ENCODE peak calls at places on chromosomes 7 and 10, in eight cellular contexts. M is WERI-Rb-1, N is astrocyte, E is small intestine, C is GM23248, J is lower lobe of right lung, G is osteoblast, Y is fibroblast of lung. P is an unnamed sample.

GRCh38 chr10:24958701-24959392 is 6.4 kb upstream of the PRTFDC1 start:
- DNase-seq in C (peak), G (peak), Y (peak), J (no peak), E (no peak), N (peak), M (no peak), P (no peak)

GRCh38 chr7:71739520-71740195 is 607.7 kb downstream of the GALNT17 start:
- DNase-seq in N (no peak), J (no peak), M (no peak), G (no peak), E (no peak), C (no peak), Y (no peak), P (no peak)

GRCh38 chr7:38274927-38275326 is 1.5 kb upstream of the TARP start:
- DNase-seq in G (no peak), N (no peak), E (no peak), Y (no peak), M (no peak), J (no peak), C (no peak), P (no peak)

GRCh38 chr10:79930751-79931150 is 18.2 kb downstream of the SFTPD start:
- DNase-seq in N (no peak), Y (no peak), C (no peak), E (no peak), J (no peak), M (no peak), G (no peak), P (no peak)

GRCh38 chr7:55369427-55369826 is 4.3 kb downstream of the LANCL2 start:
- DNase-seq in C (peak), E (no peak), G (peak), M (no peak), Y (peak), N (peak), J (no peak), P (no peak)

GRCh38 chr10:74854610-74855009 is 28.2 kb downstream of the KAT6B start:
- DNase-seq in J (no peak), N (no peak), G (no peak), C (no peak), E (no peak), M (no peak), Y (no peak), P (no peak)

GRCh38 chr7:43140186-43140585 is 27.7 kb downstream of the HECW1 start:
- DNase-seq in J (no peak), E (no peak), N (no peak), M (no peak), G (no peak), C (no peak), Y (no peak), P (no peak)

GRCh38 chr7:44576228-44576627 is 2.5 kb upstream of the DDX56 start:
- DNase-seq in M (no peak), E (no peak), C (no peak), J (no peak), N (no peak), G (peak), Y (no peak), P (no peak)

GRCh38 chr10:22606164-22606614 is 108.2 kb downstream of the PIP4K2A start:
- DNase-seq in G (no peak), E (peak), Y (no peak), N (peak), C (peak), J (peak), M (no peak), P (no peak)

GRCh38 chr10:44033008-44033407 is 351.9 kb downstream of the CXCL12 start:
- DNase-seq in E (no peak), G (no peak), N (peak), C (peak), Y (peak), J (no peak), M (no peak), P (no peak)

GRCh38 chr10:125117941-125118630 is 42.3 kb downstream of the CTBP2 start:
- DNase-seq in C (peak), M (no peak), N (no peak), G (no peak), E (peak), Y (peak), J (no peak), P (no peak)

GRCh38 chr10:18312385-18313145 is 172.3 kb downstream of the CACNB2 start:
- DNase-seq in M (no peak), G (no peak), C (peak), Y (peak), N (peak), J (no peak), E (peak), P (no peak)

GRCh38 chr10:28378986-28379585 is 76.2 kb upstream of the MPP7 start:
- DNase-seq in C (no peak), M (no peak), J (no peak), Y (no peak), E (no peak), G (no peak), N (no peak), P (no peak)

GRCh38 chr10:99809931-99810615 is 27.6 kb downstream of the ABCC2 start:
- DNase-seq in N (no peak), J (no peak), E (no peak), C (peak), G (no peak), M (no peak), Y (peak), P (no peak)

GRCh38 chr10:127577376-127577775 is 28.3 kb downstream of the NPS start:
- DNase-seq in N (peak), Y (peak), M (no peak), C (peak), E (no peak), J (no peak), G (no peak), P (no peak)

GRCh38 chr7:18638594-18639452 is 143.3 kb downstream of the HDAC9 start:
- DNase-seq in M (no peak), E (no peak), J (no peak), G (no peak), Y (peak), N (peak), C (peak), P (no peak)

GRCh38 chr10:78304091-78305045 is 270.7 kb downstream of the RPS24 start:
- DNase-seq in J (no peak), M (no peak), N (no peak), E (no peak), Y (no peak), G (no peak), C (no peak), P (no peak)

GRCh38 chr7:2652736-2653060 is 20.9 kb downstream of the TTYH3 start:
- DNase-seq in Y (no peak), E (no peak), G (no peak), N (no peak), M (no peak), J (no peak), C (no peak), P (no peak)
- H3K4me3 ChIP-seq in Y (no peak), E (no peak), G (no peak), N (no peak), M (no peak), J (no peak), C (no peak), P (no peak)

GRCh38 chr7:101402081-101402779 is 39.6 kb downstream of the COL26A1 start:
- DNase-seq in G (peak), J (no peak), Y (no peak), N (peak), E (no peak), C (peak), M (no peak), P (no peak)
- H3K27ac ChIP-seq in G (no peak), J (no peak), Y (no peak), N (no peak), E (no peak), C (no peak), M (no peak), P (no peak)

GRCh38 chr10:88978463-88978862 is 12.1 kb upstream of the FAS start:
- DNase-seq in G (no peak), J (no peak), Y (no peak), M (no peak), E (no peak), N (no peak), C (no peak), P (no peak)

GRCh38 chr10:88974012-88974411 is 16.6 kb upstream of the FAS start:
- DNase-seq in Y (peak), C (peak), E (no peak), M (no peak), G (no peak), J (no peak), N (peak), P (no peak)

GRCh38 chr10:88971668-88972067 is 18.9 kb upstream of the FAS start:
- DNase-seq in Y (peak), C (peak), G (no peak), M (no peak), N (no peak), E (no peak), J (no peak), P (no peak)

GRCh38 chr10:88975377-88975720 is 15.2 kb upstream of the FAS start:
- DNase-seq in E (no peak), M (no peak), Y (no peak), N (no peak), G (no peak), J (no peak), C (peak), P (no peak)

DNA sequence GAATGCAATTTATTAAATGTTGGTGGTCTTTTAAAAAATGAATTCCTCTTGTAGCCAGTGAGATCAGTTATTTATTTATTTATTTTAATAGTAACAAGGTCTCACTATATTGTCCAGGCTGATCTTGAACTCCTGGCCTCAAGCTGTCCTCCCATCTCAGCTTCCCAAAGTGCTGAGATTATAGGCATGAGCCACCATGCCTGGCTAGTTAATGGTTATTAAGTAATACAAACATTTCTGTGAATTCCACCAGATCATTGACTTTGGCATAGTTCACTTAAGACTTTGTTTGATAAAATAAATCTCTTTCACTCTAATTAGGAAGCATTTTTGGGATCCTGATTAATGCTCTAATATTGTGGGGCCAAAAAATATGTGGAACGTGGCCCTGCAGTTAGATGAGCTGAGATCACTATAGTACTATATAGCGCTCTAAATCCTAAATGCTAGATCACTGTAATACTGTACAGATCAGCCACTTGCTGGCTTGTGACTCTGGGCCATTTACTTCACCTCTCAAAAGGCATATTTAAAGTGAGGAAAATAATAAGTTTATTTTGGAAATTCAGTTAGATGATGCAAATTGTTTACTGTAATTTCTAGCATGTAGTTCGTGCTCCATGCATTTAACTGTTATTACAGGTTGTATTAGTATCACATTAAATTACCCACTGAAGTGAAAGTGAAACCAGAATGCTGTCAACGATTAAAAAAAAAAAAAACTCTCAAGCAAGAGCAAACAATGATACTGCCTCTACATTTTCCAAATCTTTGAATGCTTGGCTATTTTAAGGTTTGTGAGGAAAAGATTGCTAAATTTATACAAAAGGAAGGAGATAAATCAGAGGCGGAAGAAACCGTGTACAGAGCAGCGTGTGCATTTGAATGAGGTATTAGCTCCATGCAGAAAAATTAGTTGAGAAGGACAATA is 15.9 kb upstream of the FAS start:
- DNase-seq in M (no peak), C (peak), N (no peak), J (no peak), E (peak), G (no peak), Y (peak), P (no peak)
- H3K4me3 ChIP-seq in M (no peak), C (peak), N (peak), J (peak), E (no peak), G (peak), Y (peak), P (peak)

GRCh38 chr10:110259317-110259716 is 45.4 kb downstream of the SMNDC1 start:
- DNase-seq in N (no peak), M (no peak), E (no peak), Y (no peak), J (no peak), C (no peak), G (no peak), P (no peak)

GRCh38 chr10:110265573-110266193 is 39.0 kb downstream of the SMNDC1 start:
- DNase-seq in G (no peak), E (no peak), C (no peak), Y (no peak), M (peak), N (no peak), J (no peak), P (no peak)

GRCh38 chr10:110258542-110258941 is 46.2 kb downstream of the SMNDC1 start:
- DNase-seq in C (no peak), J (no peak), E (no peak), Y (no peak), M (no peak), G (no peak), N (no peak), P (no peak)

GRCh38 chr10:110263164-110263563 is 41.6 kb downstream of the SMNDC1 start:
- DNase-seq in N (no peak), C (no peak), G (no peak), M (no peak), J (no peak), Y (no peak), E (no peak), P (no peak)

GRCh38 chr10:110260746-110261477 is 43.8 kb downstream of the SMNDC1 start:
- DNase-seq in M (no peak), C (peak), J (no peak), Y (peak), N (peak), E (no peak), G (no peak), P (no peak)
- H3K27ac ChIP-seq in M (no peak), C (no peak), J (no peak), Y (no peak), N (no peak), E (no peak), G (no peak), P (no peak)

DNA sequence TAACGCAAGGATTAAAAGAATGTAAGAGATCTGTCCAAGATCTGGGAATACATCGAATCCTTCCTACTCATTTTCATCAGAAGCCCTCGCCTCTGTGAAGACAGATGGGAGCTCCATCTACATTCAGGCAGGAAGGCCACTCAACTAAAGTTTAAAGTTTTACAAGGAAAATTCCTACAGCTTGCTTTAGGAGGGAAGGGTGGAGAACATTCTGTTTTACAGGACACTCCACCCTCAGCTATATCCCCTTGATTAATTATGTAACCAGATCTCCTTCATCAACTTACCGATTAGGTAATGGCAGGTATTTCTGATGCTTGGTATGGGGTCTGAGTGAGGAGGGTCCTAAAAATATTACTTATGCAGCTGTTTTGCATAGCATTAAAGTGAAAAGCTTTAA is 5.6 kb upstream of the AHR start:
- DNase-seq in N (no peak), C (no peak), G (no peak), M (no peak), J (no peak), E (no peak), Y (no peak), P (no peak)
- H3K4me3 ChIP-seq in N (no peak), C (no peak), G (no peak), M (no peak), J (no peak), E (no peak), Y (no peak), P (no peak)

DNA sequence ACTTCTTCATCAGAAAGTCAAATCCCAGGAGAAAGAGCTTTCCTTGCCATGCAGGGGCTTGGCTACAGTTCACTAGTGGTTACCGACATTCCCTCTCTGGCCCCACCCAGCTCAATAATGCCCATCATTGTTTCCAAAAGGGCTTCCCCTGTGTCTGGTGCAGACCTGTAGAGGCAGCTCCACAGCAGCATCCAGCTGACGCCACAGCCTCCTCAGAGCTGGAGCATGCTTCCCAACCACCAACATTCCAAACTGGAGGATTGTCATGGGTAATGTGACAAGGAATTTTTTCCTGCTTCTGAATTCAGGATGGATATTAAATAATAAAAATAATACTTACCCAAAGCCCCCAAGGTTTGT is 77.4 kb downstream of the ZNF365 start:
- DNase-seq in E (no peak), M (no peak), Y (no peak), N (peak), C (no peak), J (no peak), G (no peak), P (no peak)
- H3K27ac ChIP-seq in E (no peak), M (no peak), Y (no peak), N (no peak), C (no peak), J (no peak), G (no peak), P (no peak)

GRCh38 chr7:47326220-47326619 is 255.7 kb downstream of the TNS3 start:
- DNase-seq in Y (peak), J (no peak), G (peak), M (peak), C (peak), E (peak), N (peak), P (no peak)
- H3K4me3 ChIP-seq in Y (peak), J (peak), G (no peak), M (no peak), C (no peak), E (no peak), N (peak), P (no peak)

P was measured in aorta.